ENCODE peak calls at places on chromosome 21, in five cellular contexts. N, F, H, Q and C are unnamed samples.

GRCh38 chr21:20388400-20388799 is 609.8 kb upstream of the NCAM2 start:
- DNase-seq in N (no peak), F (no peak), H (no peak), Q (no peak), C (no peak)

GRCh38 chr21:8994640-8995511 is 1526.5 kb upstream of the TPTE start:
- DNase-seq in H (no peak), N (no peak), F (no peak), Q (no peak), C (no peak)

GRCh38 chr21:37849703-37850102 is 66.6 kb downstream of the KCNJ6 start:
- DNase-seq in N (no peak), F (no peak), H (peak; percentile 90), Q (no peak), C (no peak)

GRCh38 chr21:28216976-28217523 is 775.6 kb downstream of the LTN1 start:
- DNase-seq in N (no peak), H (no peak), F (no peak), Q (no peak), C (no peak)

GRCh38 chr21:41861255-41861654 is 17.9 kb downstream of the PRDM15 start:
- DNase-seq in H (no peak), N (no peak), F (no peak), Q (no peak), C (no peak)

GRCh38 chr21:41633627-41634026 is 125.7 kb upstream of the TMPRSS2 start:
- DNase-seq in F (no peak), N (no peak), Q (no peak), H (no peak), C (no peak)

GRCh38 chr21:42395910-42396625 is at the start of gene TMPRSS3:
- DNase-seq in F (no peak), N (peak; percentile 63), Q (no peak), H (no peak), C (no peak)

GRCh38 chr21:17343055-17343454 is 169.8 kb upstream of the CXADR start:
- DNase-seq in N (no peak), Q (no peak), F (no peak), H (peak; percentile 12), C (no peak)

GRCh38 chr21:46095106-46095719 is 2.7 kb upstream of the COL6A2 start:
- DNase-seq in Q (no peak), N (no peak), H (no peak), F (no peak), C (no peak)

GRCh38 chr21:28375708-28376385 is 616.8 kb downstream of the LTN1 start:
- DNase-seq in Q (no peak), N (no peak), H (peak; percentile 88), F (peak; percentile 80), C (no peak)

GRCh38 chr21:27132270-27132669 is 165.4 kb upstream of the ADAMTS5 start:
- DNase-seq in N (no peak), F (peak; percentile 84), Q (no peak), H (peak; percentile 61), C (no peak)

GRCh38 chr21:42164064-42164789 is 54.7 kb upstream of the ABCG1 start:
- DNase-seq in Q (peak; percentile 64), N (no peak), F (no peak), H (peak; percentile 36), C (peak; percentile 63)

GRCh38 chr21:28906236-28906635 is 86.4 kb downstream of the LTN1 start:
- DNase-seq in N (no peak), F (no peak), H (no peak), Q (no peak), C (no peak)

GRCh38 chr21:21324297-21324696 is 326.1 kb downstream of the NCAM2 start:
- DNase-seq in H (no peak), Q (no peak), N (no peak), F (no peak), C (no peak)

GRCh38 chr21:37915516-37915915 is 741 bp downstream of the KCNJ6 start:
- DNase-seq in Q (no peak), H (no peak), N (peak; percentile 66), F (no peak), C (no peak)

GRCh38 chr21:26982767-26983166 is 15.9 kb upstream of the ADAMTS5 start:
- DNase-seq in H (peak; percentile 67), Q (no peak), F (peak; percentile 33), N (no peak), C (no peak)

GRCh38 chr21:14614287-14614686 is 68.2 kb upstream of the SAMSN1 start:
- DNase-seq in N (no peak), F (no peak), H (no peak), Q (no peak), C (no peak)

GRCh38 chr21:14613496-14613895 is 67.4 kb upstream of the SAMSN1 start:
- DNase-seq in F (no peak), H (peak; percentile 63), N (no peak), Q (no peak), C (no peak)

GRCh38 chr21:14617040-14617393 is 70.9 kb upstream of the SAMSN1 start:
- DNase-seq in Q (no peak), F (no peak), H (no peak), N (no peak), C (no peak)

GRCh38 chr21:14617836-14618235 is 71.7 kb upstream of the SAMSN1 start:
- DNase-seq in F (no peak), H (peak; percentile 39), Q (no peak), N (no peak), C (no peak)

DNA sequence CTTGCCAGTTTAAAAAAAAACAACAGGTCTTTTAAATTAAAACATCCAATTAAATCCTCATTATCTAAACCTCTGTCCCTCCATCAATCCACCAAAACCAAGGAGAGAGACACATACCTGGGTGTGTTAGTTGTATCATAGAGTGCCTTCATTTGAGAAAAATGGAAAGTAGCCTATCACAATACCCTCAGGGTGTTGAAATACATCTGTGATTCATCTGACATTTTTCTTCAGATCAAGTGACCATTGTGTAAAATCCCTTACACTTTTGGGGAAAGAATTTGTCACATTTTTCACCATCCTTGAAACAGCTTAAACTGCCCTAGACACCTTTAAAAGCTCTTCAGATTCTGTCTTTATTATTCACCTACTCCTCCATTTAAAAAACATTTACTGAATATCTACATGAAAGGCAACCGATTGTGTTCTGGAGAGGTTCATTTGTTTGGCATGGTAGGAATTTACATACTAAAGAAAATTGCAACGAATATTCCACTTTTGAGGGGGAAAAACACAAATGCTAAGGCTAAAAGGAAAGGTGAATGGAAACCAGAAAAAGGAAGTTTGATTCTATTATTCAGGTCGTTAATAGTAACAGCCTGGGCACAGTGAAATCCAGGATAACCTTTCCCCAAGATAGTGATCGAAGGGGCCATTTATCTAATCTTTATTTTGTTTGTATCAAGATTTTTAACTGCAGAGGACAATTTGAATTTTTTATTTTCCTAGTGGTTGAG is 70.4 kb upstream of the SAMSN1 start:
- DNase-seq in Q (no peak), N (no peak), H (peak; percentile 70), F (no peak), C (no peak)
- H3K4me3 ChIP-seq in Q (no peak overlapping the region), N (no peak overlapping the region), H (no peak overlapping the region), F (no peak overlapping the region), C (no peak overlapping the region)

GRCh38 chr21:44943005-44943685 is 3.3 kb downstream of the SLX9 start:
- DNase-seq in H (no peak), F (no peak), N (no peak), Q (no peak), C (no peak)

GRCh38 chr21:44942566-44942965 is 2.7 kb downstream of the SLX9 start:
- DNase-seq in N (no peak), F (no peak), Q (no peak), H (no peak), C (no peak)

GRCh38 chr21:44940116-44940631 is 345 bp downstream of the SLX9 start:
- DNase-seq in N (no peak), F (no peak), Q (no peak), H (no peak), C (no peak)

GRCh38 chr21:44939532-44940115 is at the start of gene SLX9:
- DNase-seq in F (no peak), N (peak; percentile 93), Q (peak; percentile 79), H (peak; percentile 73), C (peak; percentile 82)

DNA sequence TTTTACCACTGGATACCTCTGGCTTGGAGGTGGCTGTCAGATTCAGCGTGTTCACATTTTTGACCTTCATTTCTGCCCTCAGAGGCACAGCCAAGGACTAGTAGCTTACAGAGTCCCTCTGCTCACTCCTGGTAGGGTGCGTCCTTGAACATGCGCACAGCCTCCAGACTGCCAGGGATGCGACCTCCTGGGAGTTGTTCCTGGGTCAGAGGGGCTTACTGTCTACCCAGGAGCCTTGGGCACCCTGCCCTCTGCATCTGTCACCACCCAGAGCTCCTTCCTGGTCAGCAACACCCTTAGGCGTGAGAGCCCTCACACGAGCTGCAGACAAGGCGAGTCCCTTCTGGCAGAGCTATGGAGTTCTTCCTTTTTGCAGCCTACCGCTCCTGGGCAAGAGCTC is 1.7 kb downstream of the SLX9 start:
- DNase-seq in F (no peak), H (no peak), Q (no peak), N (no peak), C (no peak)
- H3K4me3 ChIP-seq in F (no peak overlapping the region), H (no peak overlapping the region), Q (no peak overlapping the region), N (no peak overlapping the region), C (no peak overlapping the region)

DNA sequence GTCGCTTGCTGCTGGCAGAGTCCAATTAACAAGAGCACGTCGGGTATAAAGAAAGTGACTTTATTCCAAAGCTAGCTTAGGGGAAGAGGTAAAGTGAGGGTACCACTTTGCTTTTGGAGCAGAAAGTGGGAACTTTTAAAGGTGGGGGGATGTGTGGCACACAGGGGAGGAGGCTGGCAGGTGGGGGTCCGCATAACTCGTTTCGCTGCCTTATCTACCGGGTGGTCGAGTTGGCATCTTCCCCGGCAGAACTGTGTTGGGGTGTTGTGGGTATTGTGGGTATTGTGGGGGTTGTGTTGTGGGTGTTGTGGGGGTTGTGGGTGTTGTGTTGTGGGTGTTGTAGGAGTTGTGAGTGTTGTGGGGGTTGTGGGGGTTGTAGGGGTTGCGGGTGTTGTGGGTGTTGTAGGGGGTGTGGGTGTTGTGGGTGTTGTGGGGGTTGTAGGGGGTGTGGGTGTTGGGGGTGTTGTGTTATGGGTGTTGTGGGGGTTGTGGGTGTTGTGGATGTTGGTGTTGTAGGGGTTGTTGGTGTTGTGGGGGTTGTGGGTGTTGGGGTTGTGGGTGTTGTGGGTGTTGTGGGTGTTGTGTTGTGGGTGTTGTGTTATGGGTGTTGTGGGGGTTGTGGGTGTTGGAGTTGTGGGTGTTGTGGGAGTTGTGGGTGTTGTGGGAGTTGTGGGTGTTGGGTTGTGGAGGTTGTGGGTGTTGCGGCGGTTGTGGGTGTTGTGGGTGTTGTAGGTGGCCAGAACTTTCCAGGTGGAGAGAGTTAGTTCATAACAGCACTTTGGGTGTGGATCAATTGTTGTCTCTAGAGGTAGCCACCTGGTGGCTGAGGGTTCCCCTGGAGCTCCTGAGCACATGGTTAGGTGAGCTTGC is 52.7 kb downstream of the AGPAT3 start:
- DNase-seq in N (peak; percentile 10), H (no peak), Q (no peak), F (no peak), C (no peak)
- H3K4me3 ChIP-seq in N (no peak overlapping the region), H (no peak overlapping the region), Q (no peak overlapping the region), F (no peak overlapping the region), C (no peak overlapping the region)

DNA sequence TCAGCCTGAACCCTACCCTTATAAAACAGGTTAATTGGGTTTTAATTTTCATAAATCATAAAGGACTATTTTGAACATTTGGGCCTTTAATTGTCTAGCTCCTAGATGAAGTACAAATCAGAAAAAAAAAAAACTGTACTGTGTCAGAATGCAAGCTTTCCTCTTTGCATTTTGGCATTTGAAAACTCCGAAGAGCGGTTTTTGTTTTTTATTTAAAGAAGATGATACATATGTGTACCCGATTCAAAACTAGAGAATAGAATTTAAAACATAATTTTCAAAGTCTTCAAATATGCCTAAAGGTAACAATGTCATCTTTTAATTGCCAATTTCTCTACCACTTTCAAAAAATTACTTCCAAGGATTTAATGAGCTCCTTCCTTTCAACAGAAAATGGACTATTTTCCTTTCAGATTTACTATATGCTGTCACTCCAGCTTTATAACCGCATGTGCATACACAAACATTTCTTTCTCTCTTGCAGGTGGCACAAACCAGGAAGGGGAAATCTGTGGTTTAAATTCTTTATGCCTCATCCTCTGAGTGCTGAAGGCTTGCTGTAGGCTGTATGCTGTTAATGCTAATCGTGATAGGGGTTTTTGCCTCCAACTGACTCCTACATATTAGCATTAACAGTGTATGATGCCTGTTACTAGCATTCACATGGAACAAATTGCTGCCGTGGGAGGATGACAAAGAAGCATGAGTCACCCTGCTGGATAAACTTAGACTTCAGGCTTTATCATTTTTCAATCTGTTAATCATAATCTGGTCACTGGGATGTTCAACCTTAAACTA is 33.7 kb downstream of the MRPL39 start:
- DNase-seq in N (no peak), F (peak; percentile 87), H (peak; percentile 93), Q (peak; percentile 15), C (no peak)
- H3K4me3 ChIP-seq in N (no peak overlapping the region), F (no peak overlapping the region), H (no peak overlapping the region), Q (no peak overlapping the region), C (no peak overlapping the region)